ENCODE peak calls at places on chromosome 11, in eight cellular contexts. B is glutamatergic neuron; H is H9; W is ACHN; V is esophagus squamous epithelium; P is NCI-H1092; Z is neural crest cell; T is activated CD4-positive, alpha-beta T cell treated with anti-CD3 and anti-CD28 coated beads, Interleukin-2, amount 50 U/mL, for 1 hour. L is an unnamed sample.

GRCh38 chr11:126339866-126340434 is 15.5 kb upstream of the ST3GAL4 start:
- DNase-seq in B (no peak), Z (no peak), P (no peak), T (no peak), H (no peak), W (no peak), V (no peak), L (no peak)

GRCh38 chr11:110752890-110753289 is 40.7 kb upstream of the ARHGAP20 start:
- DNase-seq in P (no peak), Z (no peak), B (no peak), W (no peak), V (no peak), T (no peak), H (no peak), L (no peak)

GRCh38 chr11:124115782-124116616 is 749 bp downstream of the VWA5A start:
- DNase-seq in V (no peak), T (no peak), P (no peak), W (no peak), B (no peak), H (peak), Z (no peak), L (no peak)

GRCh38 chr11:32829680-32830412 is at the start of gene PRRG4:
- DNase-seq in Z (peak), W (peak), H (peak), T (no peak), V (no peak), P (no peak), B (peak), L (no peak)

GRCh38 chr11:119362741-119363080 is 16.2 kb upstream of the MFRP start:
- DNase-seq in B (no peak), Z (no peak), P (no peak), T (no peak), W (no peak), H (no peak), V (no peak), L (no peak)

GRCh38 chr11:44886765-44887164 is 63.9 kb downstream of the TP53I11 start:
- DNase-seq in W (no peak), H (no peak), V (no peak), T (no peak), Z (no peak), B (no peak), P (no peak), L (no peak)

GRCh38 chr11:75652936-75653335 is 15.9 kb downstream of the MAP6 start:
- DNase-seq in W (no peak), H (no peak), T (no peak), V (no peak), Z (no peak), B (no peak), P (no peak), L (no peak)

GRCh38 chr11:134923441-134923840 is 511.4 kb upstream of the B3GAT1 start:
- DNase-seq in W (no peak), B (no peak), Z (no peak), V (no peak), P (no peak), T (no peak), H (no peak), L (no peak)

GRCh38 chr11:74282863-74283484 is 28.5 kb downstream of the P4HA3 start:
- DNase-seq in B (no peak), P (no peak), Z (no peak), T (no peak), V (no peak), H (no peak), W (no peak), L (peak)

L was measured in NCI-H2227 treated with DMSO at 0.1 percent for 48 hours.